ENCODE peak calls at places on chromosomes 11 and 22, in four cellular contexts. One of them, this sample, is unnamed.

GRCh38 chr22:24994070-24994763 is 41.7 kb downstream of the KIAA1671 start:
- DNase-seq in heart right ventricle: no peak
- DNase-seq in AG10803: peak
- DNase-seq in MM.1S: no peak
- DNase-seq in this sample: no peak

GRCh38 chr11:66697988-66698387 is 20.3 kb upstream of the RBM4B start:
- DNase-seq in MM.1S: no peak
- DNase-seq in heart right ventricle: no peak
- DNase-seq in AG10803: no peak
- DNase-seq in this sample: no peak

GRCh38 chr22:49823289-49824045 is 4.2 kb downstream of the BRD1 start:
- DNase-seq in MM.1S: no peak
- DNase-seq in heart right ventricle: no peak
- DNase-seq in AG10803: no peak
- DNase-seq in this sample: no peak

GRCh38 chr22:27866136-27867091 is 52.6 kb downstream of the PITPNB start:
- DNase-seq in MM.1S: no peak
- DNase-seq in AG10803: peak
- DNase-seq in heart right ventricle: no peak
- DNase-seq in this sample: peak

GRCh38 chr11:71489311-71490043 is 36.5 kb downstream of the NADSYN1 start:
- DNase-seq in MM.1S: no peak
- DNase-seq in heart right ventricle: no peak
- DNase-seq in AG10803: no peak
- DNase-seq in this sample: peak

GRCh38 chr22:23898006-23898974 is 4.1 kb downstream of the MIF start:
- DNase-seq in MM.1S: no peak
- DNase-seq in heart right ventricle: no peak
- DNase-seq in AG10803: no peak
- DNase-seq in this sample: no peak

GRCh38 chr11:9639985-9640384 is 23.9 kb upstream of the SWAP70 start:
- DNase-seq in heart right ventricle: no peak
- DNase-seq in MM.1S: no peak
- DNase-seq in AG10803: no peak
- DNase-seq in this sample: peak

GRCh38 chr11:100574894-100575769 is 112.0 kb upstream of the ARHGAP42 start:
- DNase-seq in heart right ventricle: no peak
- DNase-seq in MM.1S: peak
- DNase-seq in AG10803: peak
- DNase-seq in this sample: peak

GRCh38 chr11:126331286-126331685 is 24.2 kb upstream of the ST3GAL4 start:
- DNase-seq in MM.1S: no peak
- DNase-seq in AG10803: no peak
- DNase-seq in heart right ventricle: no peak
- DNase-seq in this sample: no peak

GRCh38 chr11:34345991-34346480 is 11.8 kb downstream of the ABTB2 start:
- DNase-seq in heart right ventricle: peak
- DNase-seq in MM.1S: no peak
- DNase-seq in AG10803: peak
- DNase-seq in this sample: no peak

GRCh38 chr22:47928626-47929025 is 1166.2 kb downstream of the TBC1D22A start:
- DNase-seq in AG10803: no peak
- DNase-seq in heart right ventricle: no peak
- DNase-seq in MM.1S: no peak
- DNase-seq in this sample: no peak

GRCh38 chr22:46737105-46737975 is 712 bp downstream of the CERK start:
- DNase-seq in heart right ventricle: peak
- DNase-seq in AG10803: no peak
- DNase-seq in MM.1S: peak
- DNase-seq in this sample: peak

GRCh38 chr22:24474221-24474620 is 20.9 kb upstream of the UPB1 start:
- DNase-seq in MM.1S: no peak
- DNase-seq in heart right ventricle: no peak
- DNase-seq in AG10803: peak
- DNase-seq in this sample: peak

GRCh38 chr11:128305588-128305987 is 281.8 kb downstream of the ETS1 start:
- DNase-seq in heart right ventricle: no peak
- DNase-seq in AG10803: no peak
- DNase-seq in MM.1S: no peak
- DNase-seq in this sample: no peak

GRCh38 chr11:103959279-103959930 is 77.0 kb upstream of the DDI1 start:
- DNase-seq in MM.1S: peak
- DNase-seq in AG10803: peak
- DNase-seq in heart right ventricle: no peak
- DNase-seq in this sample: peak

GRCh38 chr11:112589132-112589531 is 328.5 kb upstream of the PLET1 start:
- DNase-seq in MM.1S: no peak
- DNase-seq in AG10803: no peak
- DNase-seq in heart right ventricle: no peak
- DNase-seq in this sample: peak

GRCh38 chr11:94459576-94459975 is 34.1 kb downstream of the MRE11 start:
- DNase-seq in AG10803: no peak
- DNase-seq in heart right ventricle: no peak
- DNase-seq in MM.1S: no peak
- DNase-seq in this sample: no peak

GRCh38 chr11:13480198-13480597 is 15.6 kb downstream of the PTH start:
- DNase-seq in MM.1S: peak
- DNase-seq in AG10803: no peak
- DNase-seq in heart right ventricle: no peak
- DNase-seq in this sample: no peak

GRCh38 chr11:119754199-119754598 is 25.2 kb upstream of the NECTIN1 start:
- DNase-seq in MM.1S: no peak
- DNase-seq in heart right ventricle: no peak
- DNase-seq in AG10803: no peak
- DNase-seq in this sample: no peak

GRCh38 chr11:66920978-66921784 is 37.0 kb downstream of the PC start:
- DNase-seq in heart right ventricle: no peak
- DNase-seq in MM.1S: no peak
- DNase-seq in AG10803: no peak
- DNase-seq in this sample: no peak

GRCh38 chr11:61718046-61718531 is 34.3 kb upstream of the MYRF start:
- DNase-seq in heart right ventricle: no peak
- DNase-seq in AG10803: no peak
- DNase-seq in MM.1S: no peak
- DNase-seq in this sample: no peak

GRCh38 chr11:26593686-26594085 is 21.6 kb upstream of the MUC15 start:
- DNase-seq in AG10803: no peak
- DNase-seq in MM.1S: no peak
- DNase-seq in heart right ventricle: no peak
- DNase-seq in this sample: no peak

GRCh38 chr11:63999349-64000025 is 13.2 kb downstream of the OTUB1 start:
- DNase-seq in heart right ventricle: peak
- DNase-seq in AG10803: no peak
- DNase-seq in MM.1S: no peak
- DNase-seq in this sample: no peak

GRCh38 chr11:747176-748006 is at the start of gene TALDO1:
- DNase-seq in heart right ventricle: peak
- DNase-seq in MM.1S: peak
- DNase-seq in AG10803: peak
- DNase-seq in this sample: peak

GRCh38 chr22:46875089-46875488 is 112.6 kb downstream of the TBC1D22A start:
- DNase-seq in heart right ventricle: no peak
- DNase-seq in AG10803: no peak
- DNase-seq in MM.1S: no peak
- DNase-seq in this sample: peak

GRCh38 chr11:130775306-130776043 is 140.8 kb downstream of the SNX19 start:
- DNase-seq in heart right ventricle: no peak
- DNase-seq in AG10803: peak
- DNase-seq in MM.1S: no peak
- DNase-seq in this sample: peak

GRCh38 chr11:102429691-102430090 is 22.9 kb downstream of the TMEM123 start:
- DNase-seq in heart right ventricle: no peak
- DNase-seq in MM.1S: no peak
- DNase-seq in AG10803: no peak
- DNase-seq in this sample: peak
- H3K4me3 ChIP-seq in heart right ventricle: no peak
- H3K4me3 ChIP-seq in MM.1S: no peak
- H3K4me3 ChIP-seq in AG10803: no peak
- H3K4me3 ChIP-seq in this sample: no peak

DNA sequence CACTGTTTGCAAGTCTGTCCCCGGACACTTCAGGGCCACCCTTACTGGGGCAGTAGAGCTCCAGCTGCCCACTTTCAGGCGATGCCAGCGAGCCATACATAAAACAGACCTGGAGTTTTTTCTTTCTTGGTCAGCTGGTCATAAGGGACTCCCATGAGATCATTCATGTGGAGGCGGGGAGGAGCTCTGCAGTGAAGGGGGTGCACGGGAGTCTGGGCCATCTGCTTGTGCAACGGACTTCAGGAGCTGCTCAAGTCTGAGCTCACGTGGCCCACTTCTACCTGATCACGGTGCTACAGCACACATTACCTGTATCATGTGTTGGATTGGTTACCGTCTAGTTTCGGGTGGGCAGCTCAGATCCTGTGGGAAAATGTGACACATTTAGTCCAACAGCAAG is 9.2 kb upstream of the MRGPRF start:
- DNase-seq in MM.1S: no peak
- DNase-seq in AG10803: no peak
- DNase-seq in heart right ventricle: no peak
- DNase-seq in this sample: peak
- TF ChIP-seq CTCF in MM.1S: no peak
- TF ChIP-seq CTCF in AG10803: no peak
- TF ChIP-seq CTCF in heart right ventricle: no peak
- TF ChIP-seq CTCF in this sample: no peak

GRCh38 chr11:6321356-6321755 is 1.1 kb upstream of the CAVIN3 start:
- DNase-seq in AG10803: no peak
- DNase-seq in heart right ventricle: no peak
- DNase-seq in MM.1S: no peak
- DNase-seq in this sample: peak

GRCh38 chr11:6320411-6321207 is at the start of gene CAVIN3:
- DNase-seq in heart right ventricle: peak
- DNase-seq in AG10803: peak
- DNase-seq in MM.1S: no peak
- DNase-seq in this sample: peak

GRCh38 chr11:6321961-6322362 is 1.7 kb upstream of the CAVIN3 start:
- DNase-seq in AG10803: peak
- DNase-seq in heart right ventricle: no peak
- DNase-seq in MM.1S: no peak
- DNase-seq in this sample: peak

GRCh38 chr11:6319001-6319878 is 1.1 kb downstream of the CAVIN3 start:
- DNase-seq in MM.1S: no peak
- DNase-seq in heart right ventricle: peak
- DNase-seq in AG10803: peak
- DNase-seq in this sample: peak

GRCh38 chr11:6319879-6320410 is 356 bp downstream of the CAVIN3 start:
- DNase-seq in heart right ventricle: peak
- DNase-seq in AG10803: peak
- DNase-seq in MM.1S: no peak
- DNase-seq in this sample: peak
- H3K4me3 ChIP-seq in heart right ventricle: peak
- H3K4me3 ChIP-seq in AG10803: peak
- H3K4me3 ChIP-seq in MM.1S: no peak
- H3K4me3 ChIP-seq in this sample: peak

GRCh38 chr22:32518848-32519247 is 44.2 kb downstream of the FBXO7 start:
- DNase-seq in heart right ventricle: no peak
- DNase-seq in MM.1S: no peak
- DNase-seq in AG10803: no peak
- DNase-seq in this sample: no peak
- TF ChIP-seq CTCF in heart right ventricle: no peak
- TF ChIP-seq CTCF in MM.1S: peak
- TF ChIP-seq CTCF in AG10803: peak
- TF ChIP-seq CTCF in this sample: peak

DNA sequence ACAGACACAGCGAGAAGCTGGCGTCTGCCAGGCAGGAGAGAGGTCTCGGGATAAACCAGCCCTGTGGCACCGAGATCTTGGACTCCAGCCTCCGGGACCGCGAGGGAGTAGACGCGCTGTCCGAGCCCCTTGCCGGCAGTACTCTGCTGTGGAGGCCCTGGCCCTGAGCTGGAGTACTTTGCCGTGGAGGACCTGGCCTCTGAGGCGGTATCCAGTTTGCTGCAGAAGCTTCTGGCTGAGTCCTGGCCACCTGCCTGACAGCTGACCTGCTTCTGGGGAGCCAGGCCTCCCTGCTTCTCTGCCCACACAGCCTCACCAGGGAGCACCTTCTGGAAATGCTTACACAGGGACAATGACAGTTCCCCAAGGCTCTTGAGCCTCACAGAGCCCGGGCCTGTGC is 31.6 kb upstream of the CARS1 start:
- DNase-seq in heart right ventricle: no peak
- DNase-seq in AG10803: no peak
- DNase-seq in MM.1S: no peak
- DNase-seq in this sample: no peak
- H3K4me3 ChIP-seq in heart right ventricle: no peak
- H3K4me3 ChIP-seq in AG10803: no peak
- H3K4me3 ChIP-seq in MM.1S: no peak
- H3K4me3 ChIP-seq in this sample: no peak

GRCh38 chr11:117090111-117090706 is 8.0 kb downstream of the SIK3 start:
- DNase-seq in AG10803: no peak
- DNase-seq in heart right ventricle: no peak
- DNase-seq in MM.1S: no peak
- DNase-seq in this sample: no peak
- TF ChIP-seq CTCF in AG10803: no peak
- TF ChIP-seq CTCF in heart right ventricle: no peak
- TF ChIP-seq CTCF in MM.1S: no peak
- TF ChIP-seq CTCF in this sample: no peak

GRCh38 chr22:37898441-37899181 is 7.5 kb upstream of the MICALL1 start:
- DNase-seq in MM.1S: no peak
- DNase-seq in heart right ventricle: no peak
- DNase-seq in AG10803: peak
- DNase-seq in this sample: no peak

GRCh38 chr22:37897805-37898204 is 8.3 kb upstream of the MICALL1 start:
- DNase-seq in heart right ventricle: no peak
- DNase-seq in AG10803: peak
- DNase-seq in MM.1S: no peak
- DNase-seq in this sample: no peak

GRCh38 chr22:37894939-37895670 is 11.0 kb upstream of the MICALL1 start:
- DNase-seq in AG10803: no peak
- DNase-seq in MM.1S: no peak
- DNase-seq in heart right ventricle: no peak
- DNase-seq in this sample: no peak

GRCh38 chr22:37896939-37897338 is 9.2 kb upstream of the MICALL1 start:
- DNase-seq in MM.1S: no peak
- DNase-seq in heart right ventricle: no peak
- DNase-seq in AG10803: no peak
- DNase-seq in this sample: peak

GRCh38 chr22:37896181-37896592 is 9.9 kb upstream of the MICALL1 start:
- DNase-seq in MM.1S: peak
- DNase-seq in heart right ventricle: no peak
- DNase-seq in AG10803: no peak
- DNase-seq in this sample: peak
- H3K4me3 ChIP-seq in MM.1S: peak
- H3K4me3 ChIP-seq in heart right ventricle: no peak
- H3K4me3 ChIP-seq in AG10803: no peak
- H3K4me3 ChIP-seq in this sample: no peak